ENCODE peak calls at places on chromosomes 11 and 22, in nine cellular contexts. D, T, Z, Y, R, X, U, F and I are unnamed samples.

GRCh38 chr22:45972091-45972867 is 4.7 kb downstream of the WNT7B start:
- DNase-seq in R (no peak), Y (no peak), U (no peak), D (peak), X (no peak), T (no peak), Z (no peak), F (no peak), I (no peak)

GRCh38 chr22:41504397-41504796 is 35.5 kb downstream of the ACO2 start:
- DNase-seq in Z (no peak), U (no peak), R (no peak), D (no peak), T (peak), X (no peak), F (no peak), Y (no peak), I (no peak)

GRCh38 chr11:44306469-44307244 is 3.3 kb downstream of the ALX4 start:
- DNase-seq in T (no peak), Z (no peak), U (no peak), F (no peak), D (no peak), R (no peak), Y (no peak), X (no peak), I (no peak)

GRCh38 chr22:45166935-45167334 is 3.2 kb downstream of the NUP50 start:
- DNase-seq in R (no peak), Z (no peak), D (no peak), X (no peak), T (no peak), F (no peak), U (no peak), Y (no peak), I (no peak)

GRCh38 chr22:28999510-29000224 is 62.0 kb downstream of the C22orf31 start:
- DNase-seq in F (no peak), X (no peak), Y (no peak), Z (no peak), R (no peak), T (no peak), U (no peak), D (no peak), I (no peak)

GRCh38 chr11:75814686-75815344 is at the start of gene UVRAG:
- DNase-seq in D (peak), Y (peak), U (peak), X (peak), F (peak), T (peak), Z (peak), R (peak), I (peak)

GRCh38 chr22:17761145-17761488 is 13.2 kb downstream of the BID start:
- DNase-seq in F (no peak), Y (no peak), D (no peak), T (no peak), R (no peak), X (no peak), U (no peak), Z (no peak), I (no peak)

GRCh38 chr11:26753738-26754504 is 32.1 kb upstream of the SLC5A12 start:
- DNase-seq in Z (no peak), X (peak), T (peak), R (no peak), U (no peak), D (no peak), F (peak), Y (peak), I (peak)

GRCh38 chr11:84316866-84317560 is 1030.8 kb upstream of the CCDC90B start:
- DNase-seq in U (no peak), R (no peak), F (no peak), T (no peak), D (no peak), Z (peak), X (peak), Y (no peak), I (no peak)

GRCh38 chr11:87215236-87215635 is 177.5 kb downstream of the TMEM135 start:
- DNase-seq in X (no peak), Y (no peak), F (no peak), Z (no peak), T (no peak), U (no peak), D (no peak), R (no peak), I (no peak)

GRCh38 chr22:39027717-39028116 is 6.8 kb downstream of the APOBEC3D start:
- DNase-seq in R (no peak), Y (no peak), T (no peak), Z (no peak), F (no peak), D (no peak), X (no peak), U (no peak), I (no peak)

GRCh38 chr22:41976070-41976901 is 7.0 kb downstream of the SEPTIN3 start:
- DNase-seq in D (peak), T (no peak), F (peak), Z (peak), X (no peak), U (peak), R (peak), Y (peak), I (no peak)

GRCh38 chr11:128759597-128759996 is 65.7 kb downstream of the FLI1 start:
- DNase-seq in F (no peak), Z (no peak), X (no peak), Y (no peak), D (no peak), T (no peak), R (no peak), U (no peak), I (peak)

GRCh38 chr11:76698321-76699043 is 27.9 kb upstream of the LRRC32 start:
- DNase-seq in D (no peak), X (no peak), U (no peak), R (no peak), T (no peak), F (no peak), Z (no peak), Y (peak), I (no peak)

GRCh38 chr11:114276077-114276476 is 20.1 kb upstream of the NNMT start:
- DNase-seq in R (no peak), Z (no peak), T (no peak), F (no peak), Y (no peak), X (no peak), D (no peak), U (no peak), I (no peak)

GRCh38 chr11:57338152-57338551 is at the start of gene P2RX3:
- DNase-seq in Y (no peak), D (no peak), T (no peak), X (no peak), Z (no peak), R (no peak), U (no peak), F (no peak), I (no peak)